ENCODE peak calls at places on chromosomes 6 and 20, in eight cellular contexts. N is tibial artery, J is neural progenitor cell, I is GM12878, U is mesendoderm, D is cardiac muscle cell, Y is A549, T is brain microvascular endothelial cell. M is an unnamed sample.

GRCh38 chr6:27940766-27941165 is 16.3 kb upstream of the OR2B6 start:
- DNase-seq in N (no peak), D (no peak), J (no peak), I (no peak), U (no peak), Y (no peak), T (peak), M (no peak)

GRCh38 chr6:19417713-19418112 is 419.5 kb upstream of the ID4 start:
- DNase-seq in I (no peak), U (no peak), T (peak), J (no peak), N (no peak), D (no peak), Y (no peak), M (no peak)

GRCh38 chr6:6191476-6191875 is 129.0 kb downstream of the F13A1 start:
- DNase-seq in D (peak), N (no peak), U (peak), J (peak), I (no peak), T (no peak), Y (no peak), M (no peak)

GRCh38 chr6:30618270-30618787 is 689 bp downstream of the MRPS18B start:
- DNase-seq in U (no peak), J (no peak), I (no peak), T (no peak), Y (no peak), N (no peak), D (no peak), M (no peak)

GRCh38 chr20:31968299-31969126 is 562 bp downstream of the XKR7 start:
- DNase-seq in I (no peak), Y (peak), N (peak), D (peak), J (peak), U (peak), T (peak), M (peak)

GRCh38 chr6:26594730-26595632 is 1.8 kb upstream of the ABT1 start:
- DNase-seq in N (no peak), Y (peak), J (peak), D (no peak), I (no peak), T (peak), U (peak), M (no peak)

GRCh38 chr6:125950293-125950692 is 6.3 kb upstream of the HINT3 start:
- DNase-seq in N (no peak), J (peak), T (peak), Y (no peak), D (no peak), U (peak), I (no peak), M (no peak)

GRCh38 chr6:3882865-3883264 is 33.7 kb downstream of the FAM50B start:
- DNase-seq in Y (no peak), N (peak), I (no peak), J (no peak), U (no peak), T (no peak), D (no peak), M (no peak)

GRCh38 chr6:147127587-147127986 is 76.6 kb upstream of the STXBP5 start:
- DNase-seq in T (no peak), U (no peak), Y (no peak), D (no peak), J (no peak), N (no peak), I (no peak), M (no peak)

GRCh38 chr20:58552366-58552934 is 37.3 kb upstream of the APCDD1L start:
- DNase-seq in J (no peak), N (no peak), D (no peak), U (no peak), I (no peak), Y (no peak), T (no peak), M (no peak)

GRCh38 chr6:19866900-19867627 is 29.9 kb downstream of the ID4 start:
- DNase-seq in I (no peak), U (peak), D (no peak), T (peak), J (no peak), Y (no peak), N (no peak), M (no peak)

DNA sequence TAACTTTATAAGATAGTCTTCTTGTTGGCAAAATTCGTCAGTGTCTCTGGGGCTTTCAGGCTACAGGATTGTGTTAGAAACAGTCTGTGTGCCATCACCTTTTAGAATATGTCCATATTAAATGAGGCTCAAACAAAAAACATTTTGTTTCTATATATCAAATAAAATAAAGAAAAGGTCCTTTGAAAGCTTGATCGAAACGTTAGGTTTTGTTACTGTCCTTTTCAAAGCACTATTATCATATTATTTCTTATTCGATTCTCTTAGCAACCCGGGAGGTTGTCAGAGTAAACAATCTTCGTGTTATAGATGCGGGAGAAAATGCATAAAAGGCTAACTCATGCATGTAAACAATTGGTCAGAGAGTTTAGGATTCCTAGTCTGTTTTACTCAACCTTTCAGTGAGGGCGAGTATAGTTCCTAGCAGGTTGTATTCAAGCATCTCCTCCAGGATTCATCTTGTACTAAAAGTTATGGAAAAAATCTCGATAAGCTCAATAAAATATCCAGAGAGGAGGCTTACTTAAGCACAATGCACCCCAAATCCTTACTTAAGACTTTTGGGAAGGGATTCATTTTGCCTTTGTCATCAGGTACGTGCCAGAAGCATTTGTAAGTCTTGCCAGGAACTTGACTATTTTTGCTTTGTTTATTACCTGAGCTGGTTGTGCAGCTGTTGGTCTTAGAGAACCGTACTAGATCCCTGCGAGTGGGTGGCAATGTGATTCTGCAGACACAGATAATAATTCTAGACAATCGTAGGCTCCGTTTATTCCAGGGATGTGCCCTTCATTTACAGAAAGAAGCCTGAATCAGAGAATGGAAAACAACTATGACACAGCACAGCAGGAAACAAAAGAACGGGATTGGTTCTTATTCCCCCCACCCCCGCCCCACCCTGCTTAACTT is 159.6 kb upstream of the ZNF217 start:
- DNase-seq in N (no peak), J (no peak), T (no peak), D (no peak), I (no peak), Y (no peak), U (peak), M (no peak)
- H3K27ac ChIP-seq in N (no peak), J (no peak), T (no peak), D (no peak), I (peak), Y (peak), U (no peak), M (no peak)

DNA sequence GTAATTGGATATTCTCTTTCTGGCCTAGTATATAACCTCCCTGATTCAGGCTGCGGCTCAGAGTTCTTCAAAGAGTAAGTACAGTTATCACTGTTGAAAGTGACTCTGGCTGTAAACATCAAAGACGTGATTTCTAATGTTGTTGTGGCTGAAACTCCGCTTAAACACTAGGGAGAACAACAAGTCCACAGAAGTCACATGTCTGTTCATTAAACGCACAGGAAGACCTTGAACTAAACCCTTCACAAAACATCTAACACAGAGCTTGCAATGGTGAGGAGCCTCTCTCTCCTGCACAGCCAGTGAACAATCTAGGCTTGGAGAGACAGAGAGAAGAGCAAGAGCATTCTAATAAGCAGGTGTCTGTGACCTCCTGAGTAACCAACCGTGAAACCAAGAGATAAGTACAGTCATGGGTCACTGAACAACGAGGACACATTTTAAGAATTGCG is 249.3 kb downstream of the PRKN start:
- DNase-seq in T (no peak), Y (no peak), N (no peak), I (peak), U (no peak), J (no peak), D (no peak), M (no peak)
- H3K27ac ChIP-seq in T (no peak), Y (no peak), N (no peak), I (no peak), U (no peak), J (no peak), D (no peak), M (no peak)

GRCh38 chr20:50313827-50314226 is 123.2 kb downstream of the CEBPB start:
- DNase-seq in J (no peak), I (no peak), T (no peak), Y (no peak), D (no peak), U (no peak), N (no peak), M (no peak)

GRCh38 chr20:50314326-50314725 is 123.7 kb downstream of the CEBPB start:
- DNase-seq in U (no peak), J (no peak), D (no peak), Y (no peak), I (no peak), T (no peak), N (no peak), M (no peak)

GRCh38 chr20:50312682-50313187 is 122.1 kb downstream of the CEBPB start:
- DNase-seq in N (peak), T (no peak), D (no peak), Y (no peak), I (no peak), U (no peak), J (no peak), M (peak)

GRCh38 chr20:50312002-50312681 is 121.5 kb downstream of the CEBPB start:
- DNase-seq in Y (no peak), U (no peak), N (no peak), D (no peak), T (no peak), J (no peak), I (no peak), M (no peak)

GRCh38 chr20:50313223-50313820 is 122.7 kb downstream of the CEBPB start:
- DNase-seq in D (no peak), U (no peak), J (no peak), N (no peak), T (peak), I (no peak), Y (peak), M (no peak)
- H3K27ac ChIP-seq in D (no peak), U (no peak), J (no peak), N (peak), T (no peak), I (no peak), Y (peak), M (no peak)

DNA sequence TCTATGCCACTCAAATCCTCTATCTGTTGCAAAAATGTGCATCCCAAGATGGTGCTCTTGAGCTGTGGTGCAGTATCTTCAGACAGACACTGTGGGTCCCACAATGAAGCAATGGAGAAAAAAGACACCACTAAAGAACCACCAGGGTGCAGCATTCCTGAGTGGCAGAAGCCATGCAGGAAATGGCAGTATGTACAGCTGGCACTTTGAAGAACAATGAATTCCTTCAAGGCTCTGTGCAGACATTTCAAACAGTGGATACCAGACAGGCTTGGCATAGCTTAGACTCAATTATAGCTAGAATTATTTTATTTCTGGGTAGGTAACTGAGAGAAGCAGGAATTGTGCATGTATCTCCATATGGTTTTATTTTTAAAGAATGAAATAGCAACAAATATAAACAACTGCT is 24.0 kb upstream of the HDAC2 start:
- DNase-seq in I (no peak), Y (peak), U (peak), T (peak), J (peak), D (peak), N (no peak), M (peak)
- H3K27ac ChIP-seq in I (no peak), Y (no peak), U (no peak), T (peak), J (no peak), D (peak), N (peak), M (no peak)